ENCODE peak calls at places on chromosomes 4 and X, in nine cellular contexts. N is SK-N-SH, O is adrenal gland, X is PC-9, K is left ventricle myocardium inferior, L is Peyer's patch, H is testis, Z is iPS DF 6.9, A is HCT116. G is an unnamed sample.

GRCh38 chr4:130359537-130359936 is 1263.6 kb downstream of the C4orf33 start:
- DNase-seq in N (peak; percentile 16), O (no peak), X (no peak), K (no peak), L (no peak), H (no peak), Z (no peak), A (peak; percentile 6), G (no peak)

GRCh38 chr4:82998898-82999297 is 11.7 kb downstream of the LIN54 start:
- DNase-seq in N (no peak), O (no peak), X (no peak), K (no peak), L (no peak), H (no peak), Z (no peak), A (no peak), G (no peak)

GRCh38 chr4:144714166-144714565 is 68.2 kb downstream of the HHIP start:
- DNase-seq in N (no peak), O (no peak), X (no peak), K (no peak), L (no peak), H (no peak), Z (no peak), A (no peak), G (no peak)

GRCh38 chrX:9420513-9420912 is 44.3 kb upstream of the TBL1X start:
- DNase-seq in N (no peak), O (no peak), X (no peak), K (no peak), L (no peak), H (no peak), Z (no peak), A (no peak), G (no peak)

GRCh38 chrX:153564047-153564606 is 34.8 kb downstream of the CCNQ start:
- DNase-seq in N (no peak), O (no peak), X (no peak), K (peak; percentile 31), L (no peak), H (no peak), Z (no peak), A (no peak), G (peak; percentile 36)

GRCh38 chrX:1239681-1240142 is 27.3 kb upstream of the CRLF2 start:
- DNase-seq in N (no peak), O (peak; percentile 45), X (no peak), K (peak; percentile 50), L (peak; percentile 51), H (peak; percentile 69), Z (no peak), A (no peak), G (peak; percentile 82)

GRCh38 chrX:103453655-103454054 is 65.6 kb downstream of the RAB40A start:
- DNase-seq in N (no peak), O (no peak), X (peak; percentile 35), K (no peak), L (no peak), H (no peak), Z (no peak), A (no peak), G (no peak)

GRCh38 chr4:109735566-109736454 is 5.9 kb upstream of the PLA2G12A start:
- DNase-seq in N (no peak), O (peak; percentile 29), X (no peak), K (no peak), L (no peak), H (peak; percentile 19), Z (no peak), A (no peak), G (peak; percentile 81)

GRCh38 chrX:2967998-2968909 is 38.1 kb upstream of the ARSH start:
- DNase-seq in N (no peak), O (no peak), X (no peak), K (no peak), L (no peak), H (peak; percentile 13), Z (no peak), A (no peak), G (peak; percentile 20)

GRCh38 chr4:158826882-158827281 is 58.1 kb downstream of the FNIP2 start:
- DNase-seq in N (no peak), O (no peak), X (peak; percentile 86), K (no peak), L (no peak), H (no peak), Z (no peak), A (no peak), G (peak; percentile 71)

GRCh38 chr4:99859618-99860017 is 34.6 kb downstream of the LAMTOR3 start:
- DNase-seq in N (no peak), O (no peak), X (no peak), K (no peak), L (no peak), H (no peak), Z (no peak), A (no peak), G (no peak)

GRCh38 chr4:32994956-32995849 is 2275.0 kb downstream of the PCDH7 start:
- DNase-seq in N (no peak), O (no peak), X (no peak), K (no peak), L (no peak), H (no peak), Z (no peak), A (no peak), G (no peak)

GRCh38 chrX:150365051-150365952 is 2.2 kb downstream of the MAMLD1 start:
- DNase-seq in N (peak; percentile 78), O (peak; percentile 75), X (no peak), K (peak; percentile 76), L (no peak), H (peak; percentile 71), Z (no peak), A (peak; percentile 35), G (peak; percentile 71)

GRCh38 chrX:38860106-38861013 is 59.1 kb downstream of the MID1IP1 start:
- DNase-seq in N (no peak), O (no peak), X (no peak), K (no peak), L (no peak), H (no peak), Z (no peak), A (no peak), G (no peak)

GRCh38 chrX:107714196-107714811 is 61.3 kb downstream of the TSC22D3 start:
- DNase-seq in N (no peak), O (no peak), X (no peak), K (no peak), L (no peak), H (no peak), Z (no peak), A (no peak), G (no peak)

GRCh38 chr4:72418458-72418857 is 150.6 kb downstream of the ADAMTS3 start:
- DNase-seq in N (peak; percentile 58), O (peak; percentile 79), X (no peak), K (peak; percentile 46), L (no peak), H (peak; percentile 60), Z (no peak), A (no peak), G (no peak)

GRCh38 chr4:129087516-129087915 is 5.8 kb downstream of the SCLT1 start:
- DNase-seq in N (no peak), O (no peak), X (no peak), K (no peak), L (no peak), H (no peak), Z (no peak), A (no peak), G (no peak)

GRCh38 chr4:129093173-129093974 is at the start of gene SCLT1:
- DNase-seq in N (peak; percentile 89), O (peak; percentile 100), X (peak; percentile 90), K (peak; percentile 99), L (peak; percentile 97), H (peak; percentile 100), Z (peak; percentile 95), A (peak; percentile 97), G (peak; percentile 99)

GRCh38 chr4:129095811-129096454 is at the start of gene C4orf33:
- DNase-seq in N (peak; percentile 67), O (peak; percentile 73), X (peak; percentile 38), K (peak; percentile 65), L (peak; percentile 83), H (peak; percentile 89), Z (no peak), A (peak; percentile 62), G (peak; percentile 83)

GRCh38 chr4:129094347-129094746 is 1.0 kb upstream of the SCLT1 start:
- DNase-seq in N (no peak), O (no peak), X (no peak), K (no peak), L (no peak), H (no peak), Z (no peak), A (no peak), G (no peak)

DNA sequence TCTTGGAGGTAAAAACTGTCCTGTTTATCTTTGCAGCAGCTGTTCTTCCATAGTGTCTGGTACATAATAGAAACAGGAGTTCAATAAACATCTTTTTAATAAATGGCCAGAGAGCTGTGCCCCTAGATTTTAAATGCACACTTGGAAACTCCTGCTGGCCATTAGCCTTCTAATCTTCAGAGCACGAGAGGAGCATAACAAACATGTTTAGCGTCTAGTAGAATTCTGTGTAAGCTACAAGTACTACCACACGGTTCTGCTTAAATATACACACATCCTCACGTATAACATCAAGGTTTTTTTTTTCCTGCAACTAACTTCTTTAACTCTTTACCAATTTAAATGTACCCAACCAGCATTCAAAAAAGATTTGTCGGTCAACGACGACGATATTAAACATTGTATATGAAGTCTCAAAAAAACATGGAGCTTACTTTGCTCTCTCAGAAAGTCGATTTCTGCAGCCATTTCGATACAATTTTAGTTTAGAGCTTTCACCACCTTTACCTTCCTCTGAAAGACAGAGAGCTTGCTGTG is 635 bp downstream of the SCLT1 start:
- DNase-seq in N (no peak), O (no peak), X (no peak), K (no peak), L (no peak), H (no peak), Z (no peak), A (no peak), G (no peak)
- H3K4me1 ChIP-seq in N (peaks cover 14% of the 10 kb centered on the region), O (peaks cover 23% of the 10 kb centered on the region), X (peaks cover 18% of the 10 kb centered on the region), K (peaks cover 51% of the 10 kb centered on the region), L (no peaks in the 10 kb centered on the region), H (peaks cover 10% of the 10 kb centered on the region), Z (no peaks in the 10 kb centered on the region), A (peaks cover 18% of the 10 kb centered on the region), G (peaks cover 43% of the 10 kb centered on the region)

GRCh38 chr4:168480991-168481588 is 798 bp upstream of the DDX60L start:
- DNase-seq in N (peak; percentile 10), O (peak; percentile 36), X (peak; percentile 71), K (no peak), L (peak; percentile 27), H (peak; percentile 31), Z (no peak), A (peak; percentile 70), G (peak; percentile 15)
- H3K27ac ChIP-seq in N (peak overlapping the region; percentile 95), O (peak overlapping the region; percentile 88), X (peak overlapping the region; percentile 95), K (peak overlapping the region; percentile 93), L (peak overlapping the region; percentile 98), H (peak overlapping the region; percentile 95), Z (no peak overlapping the region), A (peak overlapping the region; percentile 97), G (peak overlapping the region; percentile 92)

GRCh38 chr4:85825937-85826678 is 351.2 kb downstream of the ARHGAP24 start:
- DNase-seq in N (peak; percentile 8), O (no peak), X (no peak), K (no peak), L (no peak), H (no peak), Z (peak; percentile 63), A (no peak), G (peak; percentile 62)
- H3K4me3 ChIP-seq in N (no peak overlapping the region), O (no peak overlapping the region), X (no peak overlapping the region), K (no peak overlapping the region), L (no peak overlapping the region), H (no peak overlapping the region), Z (no peak overlapping the region), A (no peak overlapping the region), G (no peak overlapping the region)

DNA sequence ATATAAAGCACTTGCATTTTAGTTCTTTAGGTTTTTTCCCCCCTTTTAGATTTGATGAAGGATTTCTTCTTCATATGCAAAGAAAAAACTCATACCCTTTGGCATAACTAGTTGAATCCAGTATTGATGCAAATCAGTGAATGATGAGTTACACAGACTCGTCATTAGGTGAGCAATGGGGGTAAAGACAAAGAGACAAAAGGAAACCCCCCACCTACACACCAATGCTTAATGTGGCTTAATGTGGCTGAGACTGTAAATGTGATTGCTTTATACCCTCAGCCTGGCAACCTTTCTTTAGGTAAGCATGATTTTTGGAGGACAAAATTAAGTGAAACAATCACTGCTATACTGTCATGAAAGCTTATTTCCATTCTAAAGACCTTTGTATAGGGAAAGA is 39.5 kb downstream of the CD40LG start:
- DNase-seq in N (no peak), O (no peak), X (no peak), K (no peak), L (no peak), H (no peak), Z (no peak), A (no peak), G (no peak)
- H3K4me1 ChIP-seq in N (no peaks in the 10 kb centered on the region), O (no peaks in the 10 kb centered on the region), X (peaks cover 17% of the 10 kb centered on the region), K (no peaks in the 10 kb centered on the region), L (no peaks in the 10 kb centered on the region), H (no peaks in the 10 kb centered on the region), Z (no peaks in the 10 kb centered on the region), A (no peaks in the 10 kb centered on the region), G (no peaks in the 10 kb centered on the region)

G was measured in body of pancreas.